ENCODE peak calls at places on chromosomes 7 and 10, in five cellular contexts. S is PC-3, U is PC-9, J is HCT116, Y is MM.1S. C is an unnamed sample.
A peak's percentile ranks its signal among the peaks of the same experiment; 100 is the strongest.

GRCh38 chr10:26890956-26891355 is 30.2 kb upstream of the ABI1 start:
- DNase-seq in Y (peak; percentile 77), S (peak; percentile 82), J (peak; percentile 62), U (peak; percentile 51), C (peak; percentile 59)

GRCh38 chr10:20988357-20988983 is 91.4 kb upstream of the NEBL start:
- DNase-seq in Y (no peak), S (no peak), U (no peak), J (no peak), C (no peak)

GRCh38 chr7:47763063-47763974 is 181.4 kb upstream of the TNS3 start:
- DNase-seq in J (no peak), Y (peak; percentile 49), S (peak; percentile 90), U (peak; percentile 82), C (no peak)

GRCh38 chr10:73771722-73772279 is 10.0 kb upstream of the CHCHD1 start:
- DNase-seq in S (peak; percentile 96), Y (peak; percentile 76), U (peak; percentile 57), J (peak; percentile 48), C (peak; percentile 64)

GRCh38 chr7:85054306-85054705 is 132.6 kb downstream of the SEMA3D start:
- DNase-seq in S (no peak), Y (no peak), J (no peak), U (no peak), C (no peak)

GRCh38 chr7:69912141-69912540 is 313.9 kb downstream of the AUTS2 start:
- DNase-seq in J (no peak), U (no peak), Y (no peak), S (no peak), C (no peak)

GRCh38 chr10:63429280-63429679 is 36.5 kb downstream of the JMJD1C start:
- DNase-seq in Y (no peak), J (no peak), S (peak; percentile 65), U (no peak), C (no peak)

GRCh38 chr10:132417957-132418441 is 21.0 kb downstream of the PWWP2B start:
- DNase-seq in U (no peak), S (no peak), Y (no peak), J (no peak), C (no peak)

GRCh38 chr7:100366411-100367250 is 6.7 kb upstream of the PILRA start:
- DNase-seq in S (no peak), Y (no peak), J (no peak), U (no peak), C (no peak)

GRCh38 chr10:120574986-120575385 is 118.0 kb downstream of the PLPP4 start:
- DNase-seq in S (no peak), U (no peak), J (no peak), Y (no peak), C (no peak)

GRCh38 chr10:69819713-69820506 is 18.2 kb downstream of the COL13A1 start:
- DNase-seq in J (no peak), Y (no peak), S (peak; percentile 79), U (no peak), C (no peak)

GRCh38 chr7:11297764-11298163 is 324.1 kb downstream of the PHF14 start:
- DNase-seq in U (no peak), S (peak; percentile 4), Y (no peak), J (no peak), C (no peak)

GRCh38 chr10:96720422-96721206 is at the start of gene PIK3AP1:
- DNase-seq in S (peak; percentile 25), U (peak; percentile 35), Y (peak; percentile 83), J (no peak), C (peak; percentile 96)

GRCh38 chr10:125071008-125071407 is 89.4 kb downstream of the CTBP2 start:
- DNase-seq in Y (no peak), U (no peak), S (no peak), J (no peak), C (no peak)

GRCh38 chr10:58834093-58834674 is 321.5 kb downstream of the BICC1 start:
- DNase-seq in S (no peak), Y (no peak), J (no peak), U (no peak), C (no peak)

GRCh38 chr10:43851030-43851429 is 202.3 kb upstream of the ZNF32 start:
- DNase-seq in J (no peak), Y (no peak), U (no peak), S (no peak), C (no peak)

GRCh38 chr10:91046891-91047290 is 126.0 kb upstream of the ANKRD1 start:
- DNase-seq in J (no peak), U (no peak), Y (no peak), S (no peak), C (no peak)

GRCh38 chr10:103502849-103503660 is 9.6 kb downstream of the NEURL1 start:
- DNase-seq in J (no peak), U (no peak), S (no peak), Y (no peak), C (no peak)

GRCh38 chr10:86411281-86411841 is 44.8 kb upstream of the GRID1 start:
- DNase-seq in S (no peak), Y (peak; percentile 87), J (no peak), U (no peak), C (peak; percentile 91)

GRCh38 chr10:123677556-123677955 is 11.4 kb downstream of the GPR26 start:
- DNase-seq in S (no peak), J (no peak), Y (no peak), U (no peak), C (no peak)

GRCh38 chr10:102935939-102936605 is 18.0 kb downstream of the CNNM2 start:
- DNase-seq in S (no peak), U (no peak), Y (no peak), J (no peak), C (no peak)

GRCh38 chr7:114008696-114009095 is 89.9 kb upstream of the PPP1R3A start:
- DNase-seq in Y (no peak), S (no peak), J (no peak), U (no peak), C (no peak)

GRCh38 chr7:27147211-27148030 is at the start of gene HOXA6:
- DNase-seq in U (peak; percentile 36), S (peak; percentile 74), J (no peak), Y (no peak), C (no peak)

GRCh38 chr10:63068246-63068645 is 64.9 kb upstream of the NRBF2 start:
- DNase-seq in J (no peak), Y (peak; percentile 53), S (peak; percentile 77), U (no peak), C (no peak)

GRCh38 chr7:25662881-25663588 is 434.7 kb upstream of the NPVF start:
- DNase-seq in Y (no peak), S (no peak), J (no peak), U (no peak), C (no peak)

GRCh38 chr7:130875265-130875741 is 141.3 kb upstream of the KLF14 start:
- DNase-seq in Y (peak; percentile 33), U (peak; percentile 72), S (peak; percentile 71), J (no peak), C (peak; percentile 45)

GRCh38 chr7:146002431-146003078 is 114.0 kb upstream of the CNTNAP2 start:
- DNase-seq in J (no peak), Y (peak; percentile 98), S (peak; percentile 8), U (no peak), C (peak; percentile 95)

GRCh38 chr7:25857376-25858067 is 294.5 kb upstream of the NFE2L3 start:
- DNase-seq in S (peak; percentile 43), Y (no peak), U (no peak), J (no peak), C (no peak)

GRCh38 chr10:72334196-72334831 is 20.4 kb downstream of the DNAJB12 start:
- DNase-seq in S (no peak), J (no peak), Y (no peak), U (no peak), C (no peak)

GRCh38 chr7:25771491-25771890 is 380.5 kb upstream of the NFE2L3 start:
- DNase-seq in J (no peak), S (no peak), U (no peak), Y (no peak), C (no peak)

GRCh38 chr7:14047709-14048399 is 58.4 kb upstream of the ETV1 start:
- DNase-seq in U (no peak), S (no peak), J (no peak), Y (no peak), C (peak; percentile 7)

DNA sequence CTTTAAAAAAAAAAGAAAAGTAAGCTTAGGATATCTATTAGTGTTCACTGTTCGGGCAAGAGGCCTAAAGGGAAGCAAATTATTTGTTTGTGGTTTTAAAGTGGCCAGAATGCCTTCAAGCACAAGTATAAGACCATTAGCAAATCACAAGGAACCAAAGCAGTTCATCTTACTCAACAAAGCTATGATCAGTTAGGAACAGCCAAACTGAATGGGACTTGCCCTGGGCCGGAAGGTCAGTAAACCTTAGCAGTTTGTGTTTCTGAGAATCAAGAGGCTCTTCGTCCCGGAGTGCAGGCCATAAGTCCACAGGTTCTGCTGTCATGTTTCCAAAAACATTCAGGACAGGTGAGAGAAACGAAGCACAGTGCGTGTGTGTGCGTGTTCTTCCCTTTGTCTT is 4.5 kb downstream of the FBXW4 start:
- DNase-seq in Y (no peak), S (no peak), J (no peak), U (no peak), C (no peak)
- H3K79me2 ChIP-seq in Y (peaks cover 57% of the 10 kb centered on the region), S (peaks cover 50% of the 10 kb centered on the region), J (peaks cover 28% of the 10 kb centered on the region), U (peaks cover 32% of the 10 kb centered on the region), C (peaks cover 48% of the 10 kb centered on the region)

GRCh38 chr7:52689912-52690311 is 345.5 kb upstream of the POM121L12 start:
- DNase-seq in J (no peak), S (peak; percentile 33), Y (no peak), U (no peak), C (no peak)
- H3K4me2 ChIP-seq in J (no peak overlapping the region), S (no peak overlapping the region), Y (no peak overlapping the region), U (no peak overlapping the region), C (no peak overlapping the region)

GRCh38 chr10:6162589-6163356 is 40.0 kb upstream of the PFKFB3 start:
- DNase-seq in J (no peak), U (no peak), Y (no peak), S (no peak), C (no peak)
- H3K27ac ChIP-seq in J (peak overlapping the region; percentile 96), U (no peak overlapping the region), Y (peak overlapping the region; percentile 23), S (no peak overlapping the region), C (peak overlapping the region; percentile 59)

DNA sequence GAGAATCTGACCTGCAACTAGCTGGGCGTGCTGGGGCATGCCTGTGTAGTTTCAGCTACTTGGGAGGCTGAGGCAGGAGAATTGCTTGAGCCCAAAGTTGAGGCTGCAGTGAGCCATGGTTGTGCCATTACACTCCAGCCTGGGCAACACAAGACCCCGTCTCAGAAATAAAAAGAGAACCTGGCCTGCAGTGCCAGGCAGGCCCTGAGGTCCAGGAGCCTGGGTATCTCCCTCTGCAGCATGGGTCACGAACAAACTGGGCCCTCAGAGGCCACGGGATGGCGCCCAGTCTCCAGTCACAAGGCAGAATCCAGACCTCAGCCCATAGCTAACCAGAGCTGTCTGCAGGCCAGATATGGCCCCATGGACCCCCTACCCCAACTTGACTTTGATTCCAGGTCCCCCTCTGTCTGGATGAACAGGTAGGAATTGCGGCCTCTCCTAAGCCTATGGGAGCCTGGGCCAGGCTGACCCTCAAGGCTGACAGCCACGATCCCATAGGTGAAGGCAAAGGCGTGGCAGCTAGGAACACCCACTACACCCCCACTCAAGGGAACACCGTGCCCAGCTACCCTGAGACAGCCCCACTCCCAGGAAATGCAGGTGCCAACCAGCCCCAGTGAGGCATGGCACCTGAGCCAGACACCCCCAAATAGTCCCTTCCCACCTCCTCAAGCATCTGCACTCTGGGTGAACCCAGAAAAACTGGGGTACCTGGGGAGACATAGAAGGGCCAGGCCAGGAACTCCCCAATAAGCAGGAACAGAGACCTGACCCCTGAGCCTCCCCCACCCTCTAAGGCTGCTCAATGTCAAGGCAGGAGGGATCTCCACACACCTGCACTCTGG is 102.8 kb upstream of the TNRC18 start:
- DNase-seq in S (peak; percentile 33), Y (peak; percentile 31), J (no peak), U (no peak), C (peak; percentile 29)
- H3K79me2 ChIP-seq in S (peaks cover 47% of the 10 kb centered on the region), Y (peaks cover 30% of the 10 kb centered on the region), J (peaks cover 44% of the 10 kb centered on the region), U (peaks cover 50% of the 10 kb centered on the region), C (peaks cover 38% of the 10 kb centered on the region)

GRCh38 chr7:2107386-2108085 is 125.2 kb downstream of the MAD1L1 start:
- DNase-seq in U (no peak), J (no peak), S (no peak), Y (no peak), C (no peak)
- H3K4me2 ChIP-seq in U (no peak overlapping the region), J (no peak overlapping the region), S (no peak overlapping the region), Y (no peak overlapping the region), C (peak overlapping the region; percentile 79)

GRCh38 chr7:1557771-1558170 is 1.8 kb upstream of the TMEM184A start:
- DNase-seq in J (no peak), S (no peak), U (no peak), Y (no peak), C (no peak)
- H3K27ac ChIP-seq in J (peak overlapping the region; percentile 32), S (no peak overlapping the region), U (no peak overlapping the region), Y (no peak overlapping the region), C (no peak overlapping the region)